ENCODE peak calls at places on chromosomes 6 and 20, in nine cellular contexts. O is spleen, R is ovary, V is A549, P is RWPE1, F is endothelial cell, D is prostate gland, Q is fibroblast of mammary gland, S is bronchial epithelial cell. C is an unnamed sample.

GRCh38 chr20:46058656-46059281 is 29.8 kb downstream of the SLC12A5 start:
- DNase-seq in O (no peak), R (no peak), V (no peak), P (no peak), F (peak), D (no peak), Q (no peak), S (no peak), C (no peak)

GRCh38 chr6:165649701-165650137 is 13.3 kb downstream of the PDE10A start:
- DNase-seq in O (no peak), R (no peak), V (no peak), P (no peak), F (no peak), D (no peak), Q (peak), S (no peak), C (no peak)

GRCh38 chr6:51450248-51450957 is 631.7 kb downstream of the TFAP2B start:
- DNase-seq in O (no peak), R (no peak), V (no peak), P (no peak), F (no peak), D (no peak), Q (no peak), S (peak), C (no peak)

GRCh38 chr20:47411161-47411560 is 54.7 kb upstream of the ZMYND8 start:
- DNase-seq in O (no peak), R (no peak), V (no peak), P (no peak), F (no peak), D (no peak), Q (no peak), S (no peak), C (peak)

GRCh38 chr6:139590206-139590605 is 215.8 kb upstream of the CITED2 start:
- DNase-seq in O (no peak), R (no peak), V (no peak), P (no peak), F (no peak), D (no peak), Q (no peak), S (no peak), C (no peak)

GRCh38 chr6:143158113-143158581 is 97.5 kb downstream of the AIG1 start:
- DNase-seq in O (no peak), R (no peak), V (no peak), P (no peak), F (no peak), D (no peak), Q (peak), S (peak), C (no peak)

GRCh38 chr6:7166410-7167293 is 58.9 kb downstream of the RREB1 start:
- DNase-seq in O (no peak), R (no peak), V (no peak), P (no peak), F (no peak), D (no peak), Q (peak), S (no peak), C (no peak)

GRCh38 chr20:51366155-51366886 is 176.2 kb downstream of the NFATC2 start:
- DNase-seq in O (peak), R (peak), V (peak), P (peak), F (no peak), D (no peak), Q (peak), S (peak), C (peak)

GRCh38 chr20:18588554-18589043 is 745 bp downstream of the DTD1 start:
- DNase-seq in O (peak), R (no peak), V (no peak), P (no peak), F (no peak), D (no peak), Q (no peak), S (no peak), C (no peak)

GRCh38 chr20:47964174-47964573 is 178.9 kb upstream of the SULF2 start:
- DNase-seq in O (no peak), R (no peak), V (no peak), P (no peak), F (no peak), D (no peak), Q (no peak), S (no peak), C (no peak)

GRCh38 chr6:132708002-132708401 is 5.9 kb downstream of the VNN1 start:
- DNase-seq in O (no peak), R (no peak), V (no peak), P (no peak), F (no peak), D (no peak), Q (no peak), S (no peak), C (no peak)

GRCh38 chr6:44265003-44265842 is at the start of gene NFKBIE:
- DNase-seq in O (peak), R (peak), V (peak), P (peak), F (peak), D (peak), Q (peak), S (peak), C (peak)

GRCh38 chr6:24910850-24911712 is 24.7 kb downstream of the RIPOR2 start:
- DNase-seq in O (peak), R (peak), V (no peak), P (no peak), F (peak), D (peak), Q (peak), S (peak), C (no peak)

GRCh38 chr20:13243826-13244376 is 22.8 kb downstream of the ISM1 start:
- DNase-seq in O (no peak), R (no peak), V (peak), P (peak), F (no peak), D (no peak), Q (peak), S (peak), C (no peak)

GRCh38 chr20:8209061-8209460 is 77.0 kb downstream of the PLCB1 start:
- DNase-seq in O (no peak), R (no peak), V (no peak), P (no peak), F (no peak), D (no peak), Q (no peak), S (no peak), C (no peak)

GRCh38 chr6:107448776-107449175 is 10.6 kb downstream of the PDSS2 start:
- DNase-seq in O (no peak), R (no peak), V (no peak), P (no peak), F (no peak), D (no peak), Q (no peak), S (no peak), C (no peak)

GRCh38 chr6:130779658-130780033 is 47.6 kb upstream of the SMLR1 start:
- DNase-seq in O (no peak), R (no peak), V (no peak), P (no peak), F (no peak), D (no peak), Q (peak), S (no peak), C (no peak)

GRCh38 chr6:151679081-151679480 is 128.4 kb upstream of the ESR1 start:
- DNase-seq in O (no peak), R (no peak), V (no peak), P (no peak), F (no peak), D (no peak), Q (peak), S (no peak), C (peak)

GRCh38 chr6:128826606-128827005 is 56.3 kb upstream of the LAMA2 start:
- DNase-seq in O (no peak), R (no peak), V (no peak), P (no peak), F (no peak), D (no peak), Q (no peak), S (no peak), C (no peak)

GRCh38 chr6:11432713-11433450 is 104.7 kb upstream of the TMEM170B start:
- DNase-seq in O (no peak), R (no peak), V (peak), P (peak), F (no peak), D (no peak), Q (peak), S (peak), C (peak)

GRCh38 chr6:43807228-43808061 is 37.4 kb downstream of the VEGFA start:
- DNase-seq in O (no peak), R (no peak), V (no peak), P (no peak), F (no peak), D (no peak), Q (no peak), S (no peak), C (no peak)

GRCh38 chr6:45265246-45265645 is 62.9 kb upstream of the RUNX2 start:
- DNase-seq in O (no peak), R (no peak), V (no peak), P (no peak), F (no peak), D (no peak), Q (peak), S (peak), C (peak)

GRCh38 chr6:44126320-44127149 is 717 bp downstream of the MRPL14 start:
- DNase-seq in O (peak), R (no peak), V (peak), P (peak), F (peak), D (peak), Q (peak), S (peak), C (peak)

GRCh38 chr6:109174911-109175310 is 79.6 kb downstream of the CEP57L1 start:
- DNase-seq in O (no peak), R (no peak), V (no peak), P (no peak), F (no peak), D (no peak), Q (peak), S (no peak), C (peak)

GRCh38 chr6:110953633-110954303 is 4.7 kb upstream of the GTF3C6 start:
- DNase-seq in O (no peak), R (no peak), V (no peak), P (no peak), F (no peak), D (no peak), Q (no peak), S (no peak), C (no peak)

GRCh38 chr6:98769546-98769945 is 64.8 kb upstream of the POU3F2 start:
- DNase-seq in O (no peak), R (no peak), V (peak), P (peak), F (peak), D (no peak), Q (peak), S (peak), C (no peak)
- TF ChIP-seq CTCF in O (no peak), R (no peak), V (no peak), P (no peak), F (no peak), D (no peak), Q (peak), S (peak), C (peak)

DNA sequence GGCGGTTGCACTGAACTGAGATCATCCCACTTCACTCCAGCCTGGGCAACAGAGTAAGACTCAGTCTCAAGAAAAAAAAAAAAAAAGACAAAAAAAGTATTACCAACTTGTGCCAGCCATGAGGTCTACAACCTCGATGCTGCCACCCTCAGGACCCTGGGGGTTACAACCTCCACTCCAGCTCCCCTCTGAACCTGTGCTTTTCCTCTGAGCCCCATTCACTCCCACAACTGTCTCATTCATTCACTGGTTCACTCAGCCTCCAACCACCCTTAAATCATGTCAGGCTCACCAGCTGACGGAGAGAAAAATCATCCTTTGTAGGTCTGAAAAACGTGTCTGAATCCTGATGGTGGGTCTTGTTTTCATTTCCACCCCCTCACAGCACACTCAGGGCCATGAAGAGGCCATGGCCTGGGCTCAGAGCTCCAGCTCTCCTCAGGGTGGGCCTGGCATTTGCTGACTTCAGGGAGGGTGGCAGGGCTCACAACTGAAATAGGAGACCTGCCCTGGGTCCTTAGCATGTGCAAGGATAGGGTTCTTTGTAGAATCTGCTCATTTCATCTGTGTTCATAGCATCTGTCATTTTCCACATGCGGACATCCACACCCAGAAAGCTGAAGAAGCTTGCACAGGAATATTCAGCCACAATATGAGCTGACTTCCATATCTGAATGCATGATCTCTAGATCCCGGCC is 1.9 kb upstream of the ULBP1 start:
- DNase-seq in O (no peak), R (no peak), V (peak), P (no peak), F (peak), D (no peak), Q (no peak), S (peak), C (no peak)
- TF ChIP-seq CTCF in O (no peak), R (no peak), V (no peak), P (peak), F (no peak), D (no peak), Q (peak), S (peak), C (peak)

GRCh38 chr6:168072266-168072665 is 6.7 kb downstream of the FRMD1 start:
- DNase-seq in O (no peak), R (no peak), V (no peak), P (no peak), F (no peak), D (no peak), Q (no peak), S (no peak), C (no peak)

GRCh38 chr6:168070804-168071203 is 8.2 kb downstream of the FRMD1 start:
- DNase-seq in O (no peak), R (no peak), V (no peak), P (no peak), F (no peak), D (no peak), Q (no peak), S (no peak), C (no peak)

GRCh38 chr6:168072730-168073129 is 6.3 kb downstream of the FRMD1 start:
- DNase-seq in O (no peak), R (no peak), V (no peak), P (no peak), F (no peak), D (no peak), Q (no peak), S (no peak), C (no peak)

GRCh38 chr6:168073937-168074730 is 4.9 kb downstream of the FRMD1 start:
- DNase-seq in O (no peak), R (no peak), V (no peak), P (no peak), F (no peak), D (no peak), Q (no peak), S (no peak), C (no peak)

GRCh38 chr6:168071620-168072019 is 7.4 kb downstream of the FRMD1 start:
- DNase-seq in O (no peak), R (no peak), V (peak), P (peak), F (peak), D (no peak), Q (no peak), S (no peak), C (no peak)
- TF ChIP-seq CTCF in O (no peak), R (no peak), V (no peak), P (no peak), F (no peak), D (no peak), Q (no peak), S (no peak), C (peak)

GRCh38 chr6:137040393-137040792 is 4.4 kb downstream of the IL20RA start:
- DNase-seq in O (no peak), R (no peak), V (no peak), P (no peak), F (no peak), D (no peak), Q (no peak), S (no peak), C (no peak)
- TF ChIP-seq CTCF in O (no peak), R (no peak), V (no peak), P (no peak), F (peak), D (no peak), Q (no peak), S (no peak), C (peak)

DNA sequence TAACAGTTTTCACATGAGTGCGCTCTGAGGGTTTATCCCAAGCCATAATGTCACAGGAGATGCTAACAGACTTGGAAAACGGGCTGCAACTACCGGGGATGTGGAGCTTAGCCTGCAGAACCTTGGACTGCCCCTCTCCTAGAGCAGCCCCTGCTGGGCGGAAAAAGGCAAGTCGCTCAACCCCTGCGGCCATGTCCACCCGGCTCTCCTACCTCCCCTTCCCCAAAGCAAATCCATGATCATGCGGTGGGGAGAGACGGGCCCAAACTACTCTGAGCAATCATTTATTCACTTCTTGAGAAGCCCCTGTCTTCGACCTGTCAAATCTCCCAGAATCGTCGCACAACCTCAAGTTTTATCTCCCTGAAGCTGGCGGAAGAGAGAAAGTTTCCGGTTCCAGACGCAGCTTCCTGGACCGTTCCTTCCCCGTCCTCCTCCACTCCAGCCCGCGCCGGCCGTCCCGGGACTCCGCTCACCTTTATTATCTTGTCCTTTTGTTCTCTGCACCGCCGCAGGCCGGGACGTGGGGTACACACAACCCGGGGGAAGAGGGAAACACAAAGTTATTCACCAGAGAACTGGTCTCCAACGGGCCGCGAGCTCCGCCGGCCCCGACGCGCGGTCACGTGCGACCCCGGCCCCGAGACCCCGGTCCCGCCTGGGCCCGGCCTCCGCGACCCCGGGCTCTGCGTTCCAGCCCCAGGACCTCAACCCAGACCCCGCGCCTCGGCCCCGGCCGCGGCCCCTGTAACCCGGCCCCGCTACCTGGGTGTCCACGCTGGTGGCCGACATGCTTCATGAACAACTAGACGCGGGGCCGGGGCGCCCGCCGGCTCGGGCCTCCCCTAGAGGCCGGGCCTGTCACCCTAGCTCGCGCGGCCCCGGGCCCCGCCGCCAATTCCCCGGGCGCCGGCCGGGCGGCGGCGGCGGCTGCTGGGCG is 560 bp downstream of the YTHDF1 start:
- DNase-seq in O (no peak), R (peak), V (peak), P (peak), F (peak), D (no peak), Q (peak), S (peak), C (peak)
- TF ChIP-seq CTCF in O (no peak), R (no peak), V (peak), P (peak), F (peak), D (no peak), Q (peak), S (peak), C (peak)

C was measured in HFFc6.